ENCODE peak calls at places on chromosomes 7 and 10, in four cellular contexts. One of them, this sample, is unnamed.

GRCh38 chr10:101774589-101775272 is 1.2 kb downstream of the FGF8 start:
- DNase-seq in GM23338: peak
- DNase-seq in hepatic stellate cell: no peak
- DNase-seq in hypothalamus: no peak
- DNase-seq in this sample: no peak

GRCh38 chr10:90162464-90162863 is 461.1 kb downstream of the KIF20B start:
- DNase-seq in hepatic stellate cell: no peak
- DNase-seq in hypothalamus: no peak
- DNase-seq in GM23338: no peak
- DNase-seq in this sample: no peak

GRCh38 chr7:6299774-6300173 is 27.4 kb upstream of the CYTH3 start:
- DNase-seq in hypothalamus: no peak
- DNase-seq in GM23338: no peak
- DNase-seq in hepatic stellate cell: no peak
- DNase-seq in this sample: no peak

GRCh38 chr7:47354831-47355541 is 226.9 kb downstream of the TNS3 start:
- DNase-seq in hepatic stellate cell: no peak
- DNase-seq in hypothalamus: no peak
- DNase-seq in GM23338: no peak
- DNase-seq in this sample: no peak

GRCh38 chr7:4574851-4575250 is 107.2 kb upstream of the FOXK1 start:
- DNase-seq in GM23338: no peak
- DNase-seq in hepatic stellate cell: no peak
- DNase-seq in hypothalamus: no peak
- DNase-seq in this sample: no peak

GRCh38 chr7:99623091-99623693 is 6.4 kb downstream of the ZSCAN25 start:
- DNase-seq in hypothalamus: no peak
- DNase-seq in GM23338: no peak
- DNase-seq in hepatic stellate cell: no peak
- DNase-seq in this sample: no peak

GRCh38 chr10:78838141-78838540 is 230.6 kb upstream of the ZMIZ1 start:
- DNase-seq in hypothalamus: no peak
- DNase-seq in GM23338: no peak
- DNase-seq in hepatic stellate cell: no peak
- DNase-seq in this sample: no peak

GRCh38 chr7:44224216-44224950 is 23.6 kb downstream of the YKT6 start:
- DNase-seq in GM23338: no peak
- DNase-seq in hepatic stellate cell: no peak
- DNase-seq in hypothalamus: no peak
- DNase-seq in this sample: no peak

GRCh38 chr7:30180718-30181117 is 45.9 kb downstream of the MTURN start:
- DNase-seq in hepatic stellate cell: no peak
- DNase-seq in hypothalamus: no peak
- DNase-seq in GM23338: no peak
- DNase-seq in this sample: no peak

GRCh38 chr7:52085610-52086009 is 769.0 kb upstream of the COBL start:
- DNase-seq in hypothalamus: no peak
- DNase-seq in hepatic stellate cell: no peak
- DNase-seq in GM23338: peak
- DNase-seq in this sample: no peak

GRCh38 chr10:45444976-45445898 is 71.2 kb downstream of the ALOX5 start:
- DNase-seq in GM23338: no peak
- DNase-seq in hepatic stellate cell: no peak
- DNase-seq in hypothalamus: peak
- DNase-seq in this sample: no peak